ENCODE peak calls at places on chromosomes 16 and 17, in six cellular contexts. One of them, this sample, is unnamed.

GRCh38 chr17:78779848-78780247 is 2.2 kb downstream of the CYTH1 start:
- DNase-seq in ascending aorta: no peak
- DNase-seq in tibial nerve: no peak
- DNase-seq in astrocyte: no peak
- DNase-seq in breast epithelium: no peak
- DNase-seq in WERI-Rb-1: no peak
- DNase-seq in this sample: no peak

GRCh38 chr17:73833779-73834613 is 189.8 kb upstream of the SDK2 start:
- DNase-seq in ascending aorta: no peak
- DNase-seq in tibial nerve: no peak
- DNase-seq in astrocyte: no peak
- DNase-seq in breast epithelium: no peak
- DNase-seq in WERI-Rb-1: no peak
- DNase-seq in this sample: no peak

GRCh38 chr17:34519286-34519685 is 60.1 kb upstream of the TMEM132E start:
- DNase-seq in ascending aorta: no peak
- DNase-seq in tibial nerve: no peak
- DNase-seq in astrocyte: no peak
- DNase-seq in breast epithelium: no peak
- DNase-seq in WERI-Rb-1: peak
- DNase-seq in this sample: no peak

GRCh38 chr16:81831722-81832126 is 52.6 kb downstream of the PLCG2 start:
- DNase-seq in ascending aorta: peak
- DNase-seq in tibial nerve: no peak
- DNase-seq in astrocyte: peak
- DNase-seq in breast epithelium: peak
- DNase-seq in WERI-Rb-1: no peak
- DNase-seq in this sample: no peak

GRCh38 chr16:89708481-89708931 is 7.0 kb upstream of the SPATA2L start:
- DNase-seq in ascending aorta: no peak
- DNase-seq in tibial nerve: no peak
- DNase-seq in astrocyte: no peak
- DNase-seq in breast epithelium: no peak
- DNase-seq in WERI-Rb-1: no peak
- DNase-seq in this sample: no peak

GRCh38 chr17:7842950-7843535 is 9.0 kb downstream of the KDM6B start:
- DNase-seq in ascending aorta: peak
- DNase-seq in tibial nerve: peak
- DNase-seq in astrocyte: peak
- DNase-seq in breast epithelium: peak
- DNase-seq in WERI-Rb-1: no peak
- DNase-seq in this sample: peak

GRCh38 chr16:29308644-29309546 is 97.6 kb downstream of the NPIPB11 start:
- DNase-seq in ascending aorta: no peak
- DNase-seq in tibial nerve: no peak
- DNase-seq in astrocyte: no peak
- DNase-seq in breast epithelium: no peak
- DNase-seq in WERI-Rb-1: no peak
- DNase-seq in this sample: no peak

GRCh38 chr16:68490829-68491575 is 42.7 kb upstream of the SMPD3 start:
- DNase-seq in ascending aorta: no peak
- DNase-seq in tibial nerve: no peak
- DNase-seq in astrocyte: peak
- DNase-seq in breast epithelium: peak
- DNase-seq in WERI-Rb-1: no peak
- DNase-seq in this sample: no peak

GRCh38 chr16:64406661-64407267 is 715.1 kb downstream of the CDH11 start:
- DNase-seq in ascending aorta: no peak
- DNase-seq in tibial nerve: no peak
- DNase-seq in astrocyte: no peak
- DNase-seq in breast epithelium: no peak
- DNase-seq in WERI-Rb-1: peak
- DNase-seq in this sample: no peak

GRCh38 chr16:48522041-48522440 is 87.9 kb downstream of the N4BP1 start:
- DNase-seq in ascending aorta: no peak
- DNase-seq in tibial nerve: no peak
- DNase-seq in astrocyte: no peak
- DNase-seq in breast epithelium: no peak
- DNase-seq in WERI-Rb-1: no peak
- DNase-seq in this sample: no peak

GRCh38 chr17:69760562-69760961 is 314.5 kb upstream of the KCNJ16 start:
- DNase-seq in ascending aorta: no peak
- DNase-seq in tibial nerve: no peak
- DNase-seq in astrocyte: no peak
- DNase-seq in breast epithelium: no peak
- DNase-seq in WERI-Rb-1: no peak
- DNase-seq in this sample: no peak

GRCh38 chr17:38867179-38867994 is 2.5 kb upstream of the LASP1 start:
- DNase-seq in ascending aorta: no peak
- DNase-seq in tibial nerve: no peak
- DNase-seq in astrocyte: peak
- DNase-seq in breast epithelium: no peak
- DNase-seq in WERI-Rb-1: peak
- DNase-seq in this sample: no peak

GRCh38 chr17:83099570-83100181 is 20.3 kb downstream of the METRNL start:
- DNase-seq in ascending aorta: peak
- DNase-seq in tibial nerve: no peak
- DNase-seq in astrocyte: peak
- DNase-seq in breast epithelium: no peak
- DNase-seq in WERI-Rb-1: no peak
- DNase-seq in this sample: no peak

GRCh38 chr16:12228607-12229499 is 252.3 kb downstream of the SNX29 start:
- DNase-seq in ascending aorta: no peak
- DNase-seq in tibial nerve: no peak
- DNase-seq in astrocyte: peak
- DNase-seq in breast epithelium: peak
- DNase-seq in WERI-Rb-1: peak
- DNase-seq in this sample: no peak

GRCh38 chr17:4135489-4135888 is 7.3 kb downstream of the ZZEF1 start:
- DNase-seq in ascending aorta: no peak
- DNase-seq in tibial nerve: no peak
- DNase-seq in astrocyte: no peak
- DNase-seq in breast epithelium: no peak
- DNase-seq in WERI-Rb-1: no peak
- DNase-seq in this sample: no peak

GRCh38 chr17:4134756-4135155 is 8.1 kb downstream of the ZZEF1 start:
- DNase-seq in ascending aorta: no peak
- DNase-seq in tibial nerve: no peak
- DNase-seq in astrocyte: no peak
- DNase-seq in breast epithelium: no peak
- DNase-seq in WERI-Rb-1: no peak
- DNase-seq in this sample: no peak

GRCh38 chr17:4127555-4127954 is 15.3 kb downstream of the ZZEF1 start:
- DNase-seq in ascending aorta: no peak
- DNase-seq in tibial nerve: no peak
- DNase-seq in astrocyte: no peak
- DNase-seq in breast epithelium: no peak
- DNase-seq in WERI-Rb-1: no peak
- DNase-seq in this sample: no peak

GRCh38 chr17:4125552-4125951 is 17.3 kb downstream of the ZZEF1 start:
- DNase-seq in ascending aorta: no peak
- DNase-seq in tibial nerve: no peak
- DNase-seq in astrocyte: no peak
- DNase-seq in breast epithelium: no peak
- DNase-seq in WERI-Rb-1: no peak
- DNase-seq in this sample: no peak

GRCh38 chr17:4130715-4131114 is 12.1 kb downstream of the ZZEF1 start:
- DNase-seq in ascending aorta: peak
- DNase-seq in tibial nerve: no peak
- DNase-seq in astrocyte: no peak
- DNase-seq in breast epithelium: no peak
- DNase-seq in WERI-Rb-1: peak
- DNase-seq in this sample: no peak
- H3K27ac ChIP-seq in ascending aorta: peak
- H3K27ac ChIP-seq in tibial nerve: peak
- H3K27ac ChIP-seq in astrocyte: no peak
- H3K27ac ChIP-seq in breast epithelium: peak
- H3K27ac ChIP-seq in WERI-Rb-1: peak
- H3K27ac ChIP-seq in this sample: no peak

GRCh38 chr16:7025616-7026190 is 306.9 kb upstream of the RBFOX1 start:
- DNase-seq in ascending aorta: peak
- DNase-seq in tibial nerve: peak
- DNase-seq in astrocyte: no peak
- DNase-seq in breast epithelium: no peak
- DNase-seq in WERI-Rb-1: peak
- DNase-seq in this sample: no peak
- H3K4me3 ChIP-seq in ascending aorta: no peak
- H3K4me3 ChIP-seq in tibial nerve: no peak
- H3K4me3 ChIP-seq in astrocyte: no peak
- H3K4me3 ChIP-seq in breast epithelium: no peak
- H3K4me3 ChIP-seq in WERI-Rb-1: no peak
- H3K4me3 ChIP-seq in this sample: no peak

DNA sequence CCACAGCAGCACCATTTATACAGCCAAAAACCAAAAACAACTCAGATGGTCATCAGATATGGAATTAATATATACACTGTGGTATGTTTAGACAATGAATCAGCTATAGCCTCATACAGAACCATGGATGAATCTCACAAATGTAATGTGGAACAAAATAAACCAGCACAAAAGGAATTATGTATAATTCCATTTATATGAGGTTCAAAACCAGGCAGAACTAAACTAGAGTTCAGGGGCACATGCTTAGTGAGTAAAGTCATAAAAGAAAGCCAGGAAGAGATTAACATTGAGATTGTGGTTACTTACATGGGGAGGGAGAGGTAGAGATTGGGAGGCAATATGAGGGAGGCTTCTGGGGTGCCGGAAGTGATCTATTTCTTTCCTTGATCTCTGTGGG is 231.1 kb downstream of the COPRS start:
- DNase-seq in ascending aorta: no peak
- DNase-seq in tibial nerve: no peak
- DNase-seq in astrocyte: peak
- DNase-seq in breast epithelium: no peak
- DNase-seq in WERI-Rb-1: no peak
- DNase-seq in this sample: no peak
- H3K27ac ChIP-seq in ascending aorta: no peak
- H3K27ac ChIP-seq in tibial nerve: no peak
- H3K27ac ChIP-seq in astrocyte: peak
- H3K27ac ChIP-seq in breast epithelium: no peak
- H3K27ac ChIP-seq in WERI-Rb-1: no peak
- H3K27ac ChIP-seq in this sample: no peak

DNA sequence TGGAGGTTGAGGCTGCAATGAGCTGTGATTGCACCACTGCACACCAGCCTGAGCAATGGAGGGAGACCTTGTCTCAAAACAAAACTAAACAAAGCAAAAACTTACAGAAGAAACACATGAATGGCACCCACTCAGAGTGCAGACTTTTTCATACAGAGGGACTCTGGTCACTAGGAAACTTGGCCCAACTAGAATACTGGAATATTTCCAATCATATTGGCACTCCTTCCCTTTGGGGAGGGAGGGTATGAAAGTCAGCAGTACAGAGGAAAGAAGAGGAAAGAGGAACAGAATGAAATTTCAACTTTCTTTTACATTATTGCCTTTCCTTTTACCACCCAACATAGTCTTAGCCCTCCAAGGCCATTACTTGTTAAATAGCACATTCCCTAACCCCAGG is 28.2 kb downstream of the CMTR2 start:
- DNase-seq in ascending aorta: no peak
- DNase-seq in tibial nerve: no peak
- DNase-seq in astrocyte: no peak
- DNase-seq in breast epithelium: no peak
- DNase-seq in WERI-Rb-1: no peak
- DNase-seq in this sample: no peak
- H3K4me3 ChIP-seq in ascending aorta: no peak
- H3K4me3 ChIP-seq in tibial nerve: no peak
- H3K4me3 ChIP-seq in astrocyte: no peak
- H3K4me3 ChIP-seq in breast epithelium: no peak
- H3K4me3 ChIP-seq in WERI-Rb-1: no peak
- H3K4me3 ChIP-seq in this sample: no peak

DNA sequence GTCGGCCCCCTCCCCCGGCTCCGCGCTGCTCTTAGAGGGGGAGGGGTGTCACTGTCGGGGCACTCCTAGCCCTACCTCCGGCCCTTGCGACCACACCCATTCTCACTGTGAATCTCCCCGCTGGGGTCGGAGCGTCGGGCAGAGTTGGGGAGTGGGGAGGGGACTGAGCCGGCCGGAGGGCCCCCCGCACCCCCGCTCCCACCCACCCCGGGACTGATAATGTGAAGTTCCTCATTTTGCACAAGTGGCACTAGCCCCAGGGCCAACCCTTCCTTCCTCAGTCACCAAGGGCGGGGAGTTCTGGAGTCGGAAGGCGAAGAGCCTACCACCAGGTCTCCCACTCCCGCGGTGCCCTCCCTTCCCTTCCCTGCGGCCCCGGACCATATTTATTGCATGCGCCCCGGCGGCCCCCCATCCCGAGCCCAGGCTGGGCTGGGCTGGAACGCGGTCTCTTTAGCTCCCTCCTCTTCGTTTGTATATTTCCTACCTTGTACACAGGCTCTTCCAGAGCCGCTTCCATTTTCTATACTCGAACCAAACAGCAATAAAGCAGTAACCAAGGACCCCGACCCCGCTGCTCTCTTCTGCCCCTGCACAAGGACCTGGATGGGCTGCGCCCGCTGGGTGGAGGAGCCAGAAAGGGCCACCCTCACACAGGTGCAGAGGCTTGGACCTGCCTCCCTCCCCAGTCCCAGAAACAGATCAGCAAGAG is 4.4 kb downstream of the HIC1 start:
- DNase-seq in ascending aorta: no peak
- DNase-seq in tibial nerve: no peak
- DNase-seq in astrocyte: no peak
- DNase-seq in breast epithelium: no peak
- DNase-seq in WERI-Rb-1: no peak
- DNase-seq in this sample: no peak
- H3K27ac ChIP-seq in ascending aorta: no peak
- H3K27ac ChIP-seq in tibial nerve: peak
- H3K27ac ChIP-seq in astrocyte: peak
- H3K27ac ChIP-seq in breast epithelium: peak
- H3K27ac ChIP-seq in WERI-Rb-1: no peak
- H3K27ac ChIP-seq in this sample: no peak

This sample was measured in coronary artery.